ENCODE peak calls at places on chromosomes 16 and 17, in five cellular contexts. I is HCT116, O is HepG2, G is K562, T is H1. X is an unnamed sample.

GRCh38 chr16:31700200-31700529 is 172.5 kb downstream of the AHSP start:
- DNase-seq in I (peak), O (no peak), G (peak), T (no peak), X (no peak)

GRCh38 chr17:29111816-29112499 is 68.2 kb downstream of the MYO18A start:
- DNase-seq in I (no peak), O (peak), G (peak), T (peak), X (no peak)

GRCh38 chr16:67883146-67883871 is 1.4 kb upstream of the NRN1L start:
- DNase-seq in I (no peak), O (peak), G (no peak), T (no peak), X (no peak)

GRCh38 chr16:81755915-81756644 is 23.0 kb upstream of the PLCG2 start:
- DNase-seq in I (no peak), O (no peak), G (no peak), T (no peak), X (no peak)

GRCh38 chr17:36849871-36850348 is 87.4 kb upstream of the LHX1 start:
- DNase-seq in I (peak), O (no peak), G (peak), T (no peak), X (peak)

GRCh38 chr17:41015473-41015872 is 6.5 kb upstream of the KRTAP3-1 start:
- DNase-seq in I (no peak), O (no peak), G (no peak), T (no peak), X (no peak)

GRCh38 chr17:2435852-2436251 is 35.0 kb upstream of the MNT start:
- DNase-seq in I (no peak), O (no peak), G (no peak), T (peak), X (no peak)

GRCh38 chr16:77234611-77235010 is 35.4 kb downstream of the SYCE1L start:
- DNase-seq in I (no peak), O (no peak), G (no peak), T (no peak), X (no peak)

GRCh38 chr16:49856741-49857330 is 924 bp upstream of the ZNF423 start:
- DNase-seq in I (peak), O (peak), G (peak), T (peak), X (no peak)

GRCh38 chr16:89505204-89506112 is 2.7 kb upstream of the SPG7 start:
- DNase-seq in I (peak), O (peak), G (peak), T (no peak), X (peak)

GRCh38 chr16:35308674-35309073 is 1849.3 kb downstream of the TP53TG3F start:
- DNase-seq in I (no peak), O (no peak), G (no peak), T (no peak), X (no peak)

GRCh38 chr16:62225675-62226074 is 189.4 kb upstream of the CDH8 start:
- DNase-seq in I (no peak), O (peak), G (peak), T (peak), X (peak)

GRCh38 chr17:75614006-75614405 is 19.2 kb upstream of the SMIM5 start:
- DNase-seq in I (no peak), O (no peak), G (peak), T (no peak), X (no peak)

GRCh38 chr17:58270476-58271290 is 10.1 kb downstream of the MPO start:
- DNase-seq in I (peak), O (no peak), G (peak), T (peak), X (no peak)

GRCh38 chr17:31339906-31340661 is 18.7 kb upstream of the EVI2A start:
- DNase-seq in I (no peak), O (no peak), G (peak), T (no peak), X (no peak)

GRCh38 chr16:48188449-48189102 is 32.8 kb upstream of the ABCC12 start:
- DNase-seq in I (no peak), O (peak), G (no peak), T (no peak), X (peak)

GRCh38 chr17:45640141-45640850 is 143.8 kb upstream of the CRHR1 start:
- DNase-seq in I (peak), O (peak), G (peak), T (peak), X (peak)

GRCh38 chr16:380837-381787 is 666 bp downstream of the PGAP6 start:
- DNase-seq in I (no peak), O (no peak), G (peak), T (peak), X (no peak)

GRCh38 chr17:67628580-67629013 is 89.1 kb upstream of the NOL11 start:
- DNase-seq in I (no peak), O (peak), G (no peak), T (peak), X (no peak)

GRCh38 chr17:73182616-73183310 is 10.1 kb upstream of the COG1 start:
- DNase-seq in I (no peak), O (peak), G (no peak), T (no peak), X (no peak)

GRCh38 chr16:17134586-17134985 is 336.2 kb downstream of the XYLT1 start:
- DNase-seq in I (no peak), O (no peak), G (no peak), T (no peak), X (peak)

GRCh38 chr17:68182940-68183551 is 64.8 kb upstream of the AMZ2 start:
- DNase-seq in I (peak), O (peak), G (no peak), T (no peak), X (no peak)

GRCh38 chr16:19712418-19713058 is 5.5 kb downstream of the KNOP1 start:
- DNase-seq in I (no peak), O (no peak), G (no peak), T (no peak), X (no peak)

GRCh38 chr16:48734220-48734619 is 124.2 kb upstream of the N4BP1 start:
- DNase-seq in I (no peak), O (no peak), G (no peak), T (no peak), X (no peak)

GRCh38 chr17:16442141-16442540 is 26.8 kb downstream of the TRPV2 start:
- DNase-seq in I (no peak), O (no peak), G (no peak), T (no peak), X (no peak)

GRCh38 chr17:59647288-59647687 is 27.6 kb downstream of the CLTC start:
- DNase-seq in I (no peak), O (no peak), G (no peak), T (no peak), X (no peak)

DNA sequence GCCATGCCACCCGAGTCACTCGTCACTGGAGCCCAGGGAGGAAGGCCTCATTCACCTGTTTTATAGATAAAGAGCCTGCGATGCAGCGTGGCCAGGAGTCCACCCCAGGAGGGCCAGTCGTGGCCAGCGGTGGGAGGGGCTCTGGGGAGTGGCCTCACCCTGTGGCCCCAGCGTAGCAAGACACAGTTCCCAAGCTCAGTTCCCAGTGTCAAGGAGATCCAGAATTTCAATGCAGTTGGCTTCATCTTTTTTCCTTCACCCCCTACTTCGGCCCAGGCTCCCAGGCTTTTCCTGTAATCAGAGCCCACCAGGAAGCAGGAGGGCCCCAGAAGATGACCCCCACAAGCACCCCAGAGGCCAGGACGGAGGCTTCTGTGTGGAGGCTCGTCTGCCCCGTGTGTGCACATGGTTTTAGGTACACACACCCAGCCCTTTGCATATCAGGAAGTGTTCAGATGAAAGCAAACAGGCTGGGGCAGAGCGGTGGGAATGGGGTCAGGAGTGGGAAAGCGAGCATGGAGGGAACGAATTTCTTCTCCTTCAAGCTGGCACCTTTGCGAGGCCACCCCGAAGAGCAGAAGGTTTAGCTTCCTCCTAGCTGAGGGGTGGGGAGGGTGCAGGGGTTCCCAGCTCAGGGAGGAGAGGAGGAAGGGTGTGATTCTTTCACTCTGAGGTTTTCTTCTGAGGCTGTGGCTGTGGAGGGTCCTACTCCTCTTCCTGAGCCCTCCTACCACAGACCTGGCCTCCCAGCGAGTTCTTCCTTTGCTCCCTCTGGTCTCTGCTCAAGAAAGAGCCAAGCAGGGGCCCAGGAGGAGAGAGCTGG is 83.7 kb downstream of the ABR start:
- DNase-seq in I (no peak), O (no peak), G (no peak), T (no peak), X (no peak)
- TF ChIP-seq SIN3A in I (no peak), O (no peak), G (no peak), T (no peak), X (no peak)

GRCh38 chr16:4651842-4652241 is 27.2 kb downstream of the MGRN1 start:
- DNase-seq in I (no peak), O (no peak), G (no peak), T (no peak), X (no peak)

GRCh38 chr16:4648917-4649316 is 24.3 kb downstream of the MGRN1 start:
- DNase-seq in I (no peak), O (no peak), G (no peak), T (no peak), X (no peak)

GRCh38 chr16:4647661-4647965 is 23.0 kb downstream of the MGRN1 start:
- DNase-seq in I (no peak), O (no peak), G (no peak), T (no peak), X (no peak)

GRCh38 chr16:4649744-4650442 is 25.3 kb downstream of the MGRN1 start:
- DNase-seq in I (no peak), O (no peak), G (no peak), T (peak), X (no peak)

GRCh38 chr16:4646773-4647660 is 22.4 kb downstream of the MGRN1 start:
- DNase-seq in I (no peak), O (no peak), G (no peak), T (no peak), X (no peak)
- TF ChIP-seq EZH2 in I (no peak), O (no peak), G (no peak), T (no peak), X (no peak)

GRCh38 chr16:85209526-85210121 is 97.4 kb upstream of the CIBAR2 start:
- DNase-seq in I (no peak), O (peak), G (no peak), T (no peak), X (no peak)

GRCh38 chr16:85208643-85209520 is 96.6 kb upstream of the CIBAR2 start:
- DNase-seq in I (no peak), O (no peak), G (no peak), T (no peak), X (no peak)

GRCh38 chr16:85208181-85208580 is 95.9 kb upstream of the CIBAR2 start:
- DNase-seq in I (no peak), O (no peak), G (no peak), T (no peak), X (no peak)

GRCh38 chr16:85211247-85211910 is 99.1 kb upstream of the CIBAR2 start:
- DNase-seq in I (no peak), O (no peak), G (no peak), T (no peak), X (no peak)

GRCh38 chr16:85210423-85211169 is 98.3 kb upstream of the CIBAR2 start:
- DNase-seq in I (no peak), O (no peak), G (no peak), T (no peak), X (no peak)
- TF ChIP-seq SIN3A in I (no peak), O (no peak), G (no peak), T (no peak), X (no peak)

DNA sequence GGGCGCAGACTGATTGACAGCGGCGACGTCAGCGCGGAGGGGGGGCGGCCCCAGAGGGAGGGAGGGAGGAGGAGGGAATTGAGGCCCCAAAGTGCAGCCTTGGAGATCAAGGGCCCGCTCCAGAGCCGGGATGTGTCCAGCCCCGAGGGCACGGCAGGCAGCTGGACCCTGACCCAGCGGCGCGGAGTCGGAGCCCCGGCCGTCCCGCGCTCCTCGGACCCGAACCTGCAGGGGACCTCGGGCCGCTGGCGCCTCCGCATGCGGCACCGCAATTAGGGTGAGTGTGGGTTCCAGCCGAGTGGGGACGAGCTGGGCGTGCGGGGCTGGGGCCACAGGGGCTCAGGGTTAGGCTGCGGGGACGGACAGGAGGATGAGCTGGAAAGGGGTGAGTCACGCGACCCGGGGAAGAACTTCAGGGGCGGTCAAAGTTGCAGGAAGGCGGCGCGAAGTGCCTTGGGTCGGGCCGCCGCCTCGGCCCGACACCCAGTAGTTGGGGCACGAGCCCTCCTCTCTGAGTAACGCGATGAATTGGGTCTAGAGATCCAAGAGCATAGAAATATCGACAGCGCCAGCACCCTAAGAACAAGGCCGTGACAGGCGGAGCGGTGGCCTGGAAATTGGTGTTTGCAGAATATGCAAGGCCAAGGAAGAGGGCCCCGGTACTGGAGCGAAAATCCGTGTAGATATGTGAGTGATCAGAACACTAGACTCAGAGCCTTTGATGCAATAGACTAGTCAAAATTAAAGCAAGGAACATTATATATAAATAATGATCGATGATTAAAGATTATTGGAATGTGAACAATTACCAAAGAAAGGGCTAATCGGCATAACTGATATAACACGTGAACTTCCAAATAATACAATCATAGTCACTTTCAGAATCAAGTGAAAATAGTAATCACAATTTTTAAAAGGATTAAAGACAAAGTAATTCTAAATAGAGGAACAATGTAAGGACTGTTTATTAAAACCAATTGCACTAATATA is at the start of gene TBX4:
- DNase-seq in I (no peak), O (no peak), G (no peak), T (no peak), X (no peak)
- TF ChIP-seq EZH2 in I (no peak), O (no peak), G (no peak), T (peak), X (peak)

GRCh38 chr17:43363926-43364285 is 34.9 kb upstream of the ARL4D start:
- DNase-seq in I (no peak), O (no peak), G (no peak), T (no peak), X (no peak)
- TF ChIP-seq SIN3A in I (no peak), O (no peak), G (no peak), T (no peak), X (no peak)